ENCODE peak calls at places on chromosomes 11 and 22, in eight cellular contexts. B is PC-9, D is adrenal gland, R is astrocyte, M is cardiac muscle cell, N is K562, F is IMR-90, H is neural progenitor cell. O is an unnamed sample. For H3K4me1, the result is how much of the 10 kb centered on the place peaks cover.

GRCh38 chr11:25247336-25247735 is 750.5 kb downstream of the LUZP2 start:
- DNase-seq in B (no peak), F (peak), N (no peak), M (no peak), R (no peak), D (no peak), H (no peak), O (no peak)

GRCh38 chr22:37008365-37008764 is 10.9 kb downstream of the TST start:
- DNase-seq in D (no peak), H (no peak), B (no peak), N (no peak), M (no peak), R (no peak), F (no peak), O (no peak)

GRCh38 chr11:61545341-61545740 is 35.5 kb downstream of the SYT7 start:
- DNase-seq in D (no peak), B (no peak), N (peak), H (no peak), F (no peak), R (no peak), M (no peak), O (no peak)

GRCh38 chr22:37431811-37432707 is 4.8 kb upstream of the ELFN2 start:
- DNase-seq in H (no peak), R (peak), B (peak), F (peak), N (no peak), M (no peak), D (no peak), O (no peak)

GRCh38 chr11:3220521-3221407 is 2.2 kb upstream of the MRGPRG start:
- DNase-seq in N (no peak), D (no peak), M (no peak), H (no peak), B (no peak), F (no peak), R (no peak), O (no peak)

GRCh38 chr22:42939941-42940653 is 74.9 kb downstream of the PACSIN2 start:
- DNase-seq in H (no peak), M (no peak), B (peak), D (peak), R (peak), F (peak), N (no peak), O (no peak)

GRCh38 chr22:35328472-35328885 is 28.8 kb downstream of the TOM1 start:
- DNase-seq in H (no peak), D (peak), M (no peak), F (no peak), R (no peak), N (no peak), B (no peak), O (no peak)

GRCh38 chr22:42752230-42752746 is 31.6 kb upstream of the A4GALT start:
- DNase-seq in H (peak), B (no peak), M (no peak), R (no peak), D (no peak), N (no peak), F (no peak), O (no peak)

GRCh38 chr11:15793032-15793996 is 563.0 kb downstream of the SOX6 start:
- DNase-seq in R (peak), D (no peak), M (no peak), N (no peak), F (peak), B (no peak), H (no peak), O (no peak)

GRCh38 chr11:45475135-45475534 is 189.0 kb upstream of the SYT13 start:
- DNase-seq in M (no peak), N (no peak), H (no peak), R (no peak), D (no peak), B (no peak), F (no peak), O (no peak)
- TF ChIP-seq CTCF in M (no peak), N (no peak), H (no peak), R (no peak), D (no peak), B (no peak), F (no peak), O (no peak)

DNA sequence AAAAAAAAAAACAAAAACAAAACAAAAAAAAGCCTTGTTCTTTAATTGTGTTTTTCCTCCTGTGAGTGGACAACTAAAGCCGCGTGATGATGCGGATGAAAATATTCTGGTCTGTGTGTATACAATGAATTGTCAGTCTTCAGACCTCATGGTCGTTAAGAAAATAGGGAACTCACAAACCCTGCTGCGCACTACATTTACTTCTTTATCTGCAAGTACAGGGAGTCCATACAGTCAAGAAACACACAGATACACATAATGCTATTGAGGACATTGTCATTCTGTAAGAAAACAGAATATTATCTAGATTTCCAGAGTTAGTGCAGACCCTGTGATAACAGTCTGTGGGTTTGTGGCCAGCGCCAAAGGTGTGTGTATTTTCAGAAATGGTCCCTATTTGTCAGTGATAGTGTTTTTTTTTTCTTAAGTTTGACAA is 17.3 kb upstream of the ADSL start:
- DNase-seq in F (no peak), M (no peak), D (no peak), B (no peak), R (no peak), N (peak), H (no peak), O (no peak)
- H3K4me1 ChIP-seq in F (under half), M (under half), D (under half), B (under half), R (under half), N (under half), H (under half), O (under half)

GRCh38 chr11:114478768-114479167 is 39.5 kb downstream of the REXO2 start:
- DNase-seq in F (no peak), D (no peak), R (no peak), B (peak), N (no peak), H (no peak), M (no peak), O (no peak)
- H3K4me3 ChIP-seq in F (no peak), D (no peak), R (no peak), B (no peak), N (no peak), H (no peak), M (no peak), O (no peak)

GRCh38 chr11:70378506-70379134 is 19.7 kb upstream of the CTTN start:
- DNase-seq in B (no peak), M (no peak), D (no peak), H (no peak), F (no peak), R (no peak), N (no peak), O (no peak)
- TF ChIP-seq CTCF in B (no peak), M (no peak), D (no peak), H (no peak), F (peak), R (no peak), N (peak), O (peak)

DNA sequence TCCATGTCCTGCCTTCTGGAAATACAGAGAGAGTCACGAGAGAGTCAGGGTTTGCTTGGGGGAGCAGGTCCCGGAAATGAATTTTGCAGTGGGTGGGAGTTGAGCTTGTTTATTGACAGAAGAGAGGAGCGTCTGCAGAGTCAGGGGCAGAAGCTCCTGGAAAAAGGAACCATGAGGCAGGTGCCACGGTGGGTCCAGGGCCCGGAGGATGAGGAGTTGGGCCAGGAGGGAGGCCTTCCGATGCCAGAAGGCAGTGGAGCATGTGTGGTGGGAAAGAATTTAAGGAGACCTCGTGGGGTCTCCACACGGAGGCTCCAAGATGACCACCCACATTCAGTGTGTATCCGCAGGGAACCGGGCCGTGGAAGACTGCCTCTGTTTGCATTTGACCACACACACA is 461.2 kb downstream of the BRD1 start:
- DNase-seq in R (no peak), M (no peak), F (no peak), N (no peak), D (no peak), H (no peak), B (no peak), O (no peak)
- H3K4me1 ChIP-seq in R (under half), M (under half), F (under half), N (under half), D (under half), H (under half), B (under half), O (under half)

DNA sequence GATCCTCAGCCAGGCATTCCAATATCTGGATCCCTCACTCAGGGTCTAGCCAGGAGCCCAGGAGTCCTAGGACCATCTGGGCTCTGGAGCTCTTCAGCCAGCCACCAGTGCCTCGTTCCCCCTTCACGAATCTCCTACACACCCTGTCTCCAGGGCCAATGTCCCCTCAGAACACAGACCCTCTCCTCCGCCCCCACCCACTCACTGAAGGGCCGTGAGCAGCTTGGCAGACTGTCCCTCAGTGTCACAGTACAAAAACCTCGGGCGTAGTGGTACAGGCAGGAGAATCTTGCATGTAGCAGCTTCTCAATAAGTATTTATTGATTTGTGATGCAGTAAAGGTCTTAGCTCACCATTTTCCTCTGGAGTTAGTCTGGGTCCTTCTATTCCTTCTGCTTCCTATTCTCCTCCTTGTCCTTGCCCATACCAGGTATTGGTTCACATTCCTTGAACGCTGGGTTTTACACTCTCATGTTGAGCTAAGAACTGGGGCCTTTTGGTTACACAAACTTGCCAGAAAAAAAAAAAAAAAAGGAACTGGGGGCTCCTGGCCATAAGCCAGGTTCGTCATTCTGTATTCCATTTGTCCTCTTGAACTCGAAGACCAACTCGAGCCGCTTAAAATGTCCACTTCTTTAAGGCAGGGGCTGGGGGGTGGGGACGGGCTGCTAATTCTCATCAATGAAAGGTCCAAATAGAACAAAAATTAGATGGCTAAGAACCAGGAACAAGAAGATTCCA is 2.3 kb downstream of the CXCR5 start:
- DNase-seq in D (no peak), F (no peak), M (no peak), H (no peak), R (no peak), B (no peak), N (no peak), O (no peak)
- H3K4me3 ChIP-seq in D (no peak), F (no peak), M (no peak), H (no peak), R (no peak), B (no peak), N (no peak), O (no peak)

DNA sequence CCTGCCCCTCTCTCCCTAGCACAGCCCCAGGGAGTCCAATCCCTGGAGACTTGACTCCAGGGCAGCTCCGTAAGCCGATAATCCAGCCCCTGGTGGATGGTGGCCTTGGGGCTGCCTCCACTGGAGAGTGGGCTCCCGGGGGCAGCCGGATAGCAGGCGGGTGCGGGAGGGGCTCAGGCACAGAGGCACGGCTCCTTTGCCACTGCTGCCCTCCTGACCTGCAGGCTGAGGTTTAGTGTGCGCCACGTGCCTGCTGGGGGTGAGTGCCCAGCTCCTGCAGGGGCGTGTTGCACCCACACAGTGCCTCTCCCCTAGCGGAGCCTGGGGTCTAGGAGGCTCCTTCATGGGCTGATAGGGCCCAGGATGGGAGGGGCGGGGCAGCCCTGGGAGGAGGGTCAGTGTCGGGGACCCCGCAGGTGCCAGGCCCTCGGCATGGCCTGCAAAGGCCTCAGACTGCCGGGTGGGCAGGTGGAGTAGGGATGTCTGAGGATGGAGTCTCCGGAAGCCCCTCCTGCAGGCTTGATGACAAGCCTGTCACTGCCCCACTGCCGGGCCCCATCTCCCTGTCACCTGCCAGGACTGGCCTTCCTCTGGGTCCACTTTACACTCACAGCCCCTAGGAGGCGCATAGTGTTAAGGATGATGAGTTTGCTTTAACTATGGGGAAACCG is 5.6 kb downstream of the DUSP8 start:
- DNase-seq in R (no peak), B (no peak), D (no peak), H (no peak), M (no peak), N (no peak), F (no peak), O (no peak)
- TF ChIP-seq CTCF in R (no peak), B (no peak), D (no peak), H (peak), M (no peak), N (peak), F (peak), O (peak)

O was measured in BE2C.